ENCODE peak calls at places on chromosome 19, in ten cellular contexts. S is OCI-LY7, K is tibial artery, R is fibroblast of lung, E is H9, B is cardiac muscle cell, H is IMR-90, V is ovary, M is thoracic aorta, P is Peyer's patch. F is an unnamed sample.
A peak's percentile ranks its signal among the peaks of the same experiment; 100 is the strongest.

GRCh38 chr19:45676851-45677263 is 8.8 kb downstream of the GIPR start:
- DNase-seq in H (no peak), E (no peak), R (no peak), S (peak; percentile 44), K (no peak), V (no peak), M (no peak), B (no peak), P (no peak), F (peak; percentile 57)

GRCh38 chr19:27793128-27793643 is 1419.8 kb downstream of the UQCRFS1 start:
- DNase-seq in K (peak; percentile 72), R (peak; percentile 72), S (peak; percentile 89), H (peak; percentile 58), V (peak; percentile 49), E (peak; percentile 96), B (peak; percentile 79), P (peak; percentile 81), M (peak; percentile 39), F (peak; percentile 52)

GRCh38 chr19:47156861-47157454 is 26.3 kb downstream of the SAE1 start:
- DNase-seq in H (no peak), E (no peak), M (no peak), R (peak; percentile 72), P (no peak), S (no peak), V (no peak), K (no peak), B (peak; percentile 46), F (no peak)

GRCh38 chr19:21586341-21587116 is 81.1 kb downstream of the ZNF429 start:
- DNase-seq in B (no peak), P (no peak), S (no peak), E (peak; percentile 34), H (no peak), R (no peak), M (no peak), V (no peak), K (no peak), F (peak; percentile 35)

GRCh38 chr19:3699071-3699740 is 1.1 kb downstream of the PIP5K1C start:
- DNase-seq in P (no peak), M (no peak), V (peak; percentile 37), K (peak; percentile 66), E (no peak), H (peak; percentile 34), R (peak; percentile 53), S (peak; percentile 39), B (peak; percentile 56), F (no peak)

GRCh38 chr19:20279516-20279915 is 112.5 kb downstream of the ZNF486 start:
- DNase-seq in B (no peak), P (no peak), S (no peak), M (no peak), R (no peak), H (no peak), K (no peak), E (no peak), V (no peak), F (no peak)

GRCh38 chr19:19410553-19411550 is 5.4 kb downstream of the GATAD2A start:
- DNase-seq in E (no peak), M (no peak), H (no peak), P (no peak), B (no peak), S (no peak), V (no peak), K (no peak), R (no peak), F (no peak)

GRCh38 chr19:19285723-19286122 is 12.6 kb upstream of the TM6SF2 start:
- DNase-seq in B (no peak), S (no peak), E (no peak), R (no peak), M (no peak), P (no peak), K (no peak), H (no peak), V (no peak), F (no peak)

GRCh38 chr19:35142531-35143230 is 374 bp upstream of the FXYD7 start:
- DNase-seq in K (peak; percentile 36), H (no peak), E (peak; percentile 85), P (peak; percentile 70), M (no peak), S (peak; percentile 77), B (peak; percentile 52), R (peak; percentile 29), V (no peak), F (peak; percentile 85)

GRCh38 chr19:43778651-43779050 is 2.1 kb downstream of the KCNN4 start:
- DNase-seq in S (peak; percentile 82), E (no peak), H (no peak), M (no peak), R (no peak), V (no peak), K (no peak), P (no peak), B (no peak), F (no peak)

GRCh38 chr19:51686171-51686570 is 7.0 kb upstream of the SPACA6 start:
- DNase-seq in H (no peak), R (no peak), B (no peak), M (no peak), P (no peak), V (no peak), K (no peak), S (no peak), E (no peak), F (no peak)
- H3K27ac ChIP-seq in H (no peak overlapping the region), R (no peak overlapping the region), B (no peak overlapping the region), M (no peak overlapping the region), P (no peak overlapping the region), V (no peak overlapping the region), K (no peak overlapping the region), S (no peak overlapping the region), E (no peak overlapping the region), F (no peak overlapping the region)

GRCh38 chr19:989381-990081 is 5.4 kb downstream of the WDR18 start:
- DNase-seq in R (no peak), K (no peak), M (no peak), P (no peak), B (no peak), S (no peak), H (no peak), V (no peak), E (no peak), F (no peak)

GRCh38 chr19:991174-991931 is 7.2 kb downstream of the WDR18 start:
- DNase-seq in S (peak; percentile 53), P (no peak), E (peak; percentile 87), B (peak; percentile 54), H (peak; percentile 46), V (no peak), M (no peak), K (no peak), R (peak; percentile 60), F (peak; percentile 78)

GRCh38 chr19:990119-990571 is 6.0 kb downstream of the WDR18 start:
- DNase-seq in R (no peak), V (no peak), P (no peak), K (no peak), B (no peak), H (no peak), M (no peak), E (no peak), S (no peak), F (no peak)

GRCh38 chr19:991932-992669 is 8.0 kb downstream of the WDR18 start:
- DNase-seq in E (no peak), S (no peak), K (no peak), H (no peak), B (no peak), R (no peak), V (no peak), M (no peak), P (no peak), F (no peak)

GRCh38 chr19:990746-991145 is 6.6 kb downstream of the WDR18 start:
- DNase-seq in M (no peak), K (no peak), R (no peak), V (no peak), S (no peak), H (no peak), E (no peak), B (no peak), P (no peak), F (no peak)
- H3K9me3 ChIP-seq in M (no peaks in the 10 kb centered on the region), K (no peaks in the 10 kb centered on the region), R (no peaks in the 10 kb centered on the region), V (no peaks in the 10 kb centered on the region), S (no peaks in the 10 kb centered on the region), H (no peaks in the 10 kb centered on the region), E (no peaks in the 10 kb centered on the region), B (no peaks in the 10 kb centered on the region), P (no peaks in the 10 kb centered on the region), F (no peaks in the 10 kb centered on the region)

DNA sequence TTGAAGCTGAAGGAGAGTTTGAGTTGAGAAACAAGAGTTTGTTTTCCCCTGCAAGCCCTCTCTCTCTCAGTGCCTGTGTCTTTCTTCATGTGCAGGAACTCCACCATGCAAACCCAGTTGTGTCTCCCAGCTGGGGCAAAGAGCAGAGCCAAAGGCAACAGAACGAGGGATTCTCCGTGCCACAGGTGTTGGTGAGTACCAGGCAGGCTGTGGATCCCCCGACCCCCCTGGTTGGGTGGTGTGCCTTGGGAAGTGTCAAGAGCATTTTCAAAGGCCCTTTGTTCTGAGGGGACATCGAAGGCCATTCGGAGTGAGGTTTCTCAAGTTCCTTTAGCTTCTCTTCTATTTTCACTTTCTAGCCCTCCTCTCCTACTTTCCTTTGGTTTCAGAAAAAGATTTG is 5.6 kb downstream of the ZNF333 start:
- DNase-seq in H (no peak), V (no peak), P (no peak), E (no peak), B (no peak), R (no peak), S (no peak), M (no peak), K (no peak), F (no peak)
- H3K27ac ChIP-seq in H (no peak overlapping the region), V (no peak overlapping the region), P (no peak overlapping the region), E (no peak overlapping the region), B (no peak overlapping the region), R (no peak overlapping the region), S (no peak overlapping the region), M (no peak overlapping the region), K (no peak overlapping the region), F (no peak overlapping the region)

GRCh38 chr19:17001603-17002183 is 24.9 kb downstream of the CPAMD8 start:
- DNase-seq in M (no peak), V (no peak), P (no peak), E (no peak), B (no peak), K (no peak), S (no peak), H (no peak), R (no peak), F (peak; percentile 68)

GRCh38 chr19:16998635-16999194 is 27.9 kb downstream of the CPAMD8 start:
- DNase-seq in P (no peak), B (no peak), E (no peak), R (no peak), S (no peak), M (no peak), V (no peak), H (no peak), K (no peak), F (no peak)

GRCh38 chr19:17004386-17004785 is 22.2 kb downstream of the CPAMD8 start:
- DNase-seq in K (no peak), S (no peak), H (no peak), R (no peak), V (no peak), E (no peak), B (no peak), M (no peak), P (no peak), F (no peak)

GRCh38 chr19:17005000-17005399 is 21.6 kb downstream of the CPAMD8 start:
- DNase-seq in B (no peak), M (no peak), P (no peak), H (no peak), E (no peak), K (no peak), R (no peak), V (no peak), S (peak; percentile 26), F (no peak)

DNA sequence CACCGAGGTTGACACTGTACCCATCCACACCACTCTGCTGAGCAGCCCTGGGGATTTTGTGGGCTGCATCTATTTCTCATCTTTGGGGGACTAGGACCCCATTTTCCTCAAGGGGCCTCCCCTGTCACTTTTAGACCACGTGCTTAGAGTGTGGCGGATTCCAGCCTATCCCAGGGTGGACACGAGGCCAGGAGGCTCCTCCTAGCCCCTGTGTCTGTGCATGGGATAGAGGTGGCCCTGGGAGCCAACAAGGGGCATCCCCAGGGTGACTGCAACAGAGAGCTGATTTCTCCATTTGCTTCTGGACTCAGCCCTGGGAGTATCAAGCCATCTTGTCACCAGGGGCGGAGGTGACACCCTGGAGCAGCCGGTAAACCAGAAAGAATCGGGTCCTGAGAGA is 24.2 kb downstream of the CPAMD8 start:
- DNase-seq in M (no peak), H (no peak), E (no peak), S (no peak), R (no peak), B (no peak), V (no peak), P (no peak), K (no peak), F (no peak)
- H3K9me3 ChIP-seq in M (no peaks in the 10 kb centered on the region), H (no peaks in the 10 kb centered on the region), E (no peaks in the 10 kb centered on the region), S (no peaks in the 10 kb centered on the region), R (no peaks in the 10 kb centered on the region), B (no peaks in the 10 kb centered on the region), V (no peaks in the 10 kb centered on the region), P (no peaks in the 10 kb centered on the region), K (no peaks in the 10 kb centered on the region), F (peaks cover 4% of the 10 kb centered on the region)